ENCODE peak calls at places on chromosomes 2 and 18, in five cellular contexts. I is aorta; D is stimulated activated CD4-positive, alpha-beta T cell treated with anti-CD3 and anti-CD28 coated beads, Interleukin-12 subunit alpha, Interleukin-12 subunit beta, amount 100 ng/mL, for 4 hours; N is mucosa of gallbladder; Z is H7. Y is an unnamed sample.
A peak's percentile ranks its signal among the peaks of the same experiment; 100 is the strongest.

GRCh38 chr2:71832388-71832787 is 315.3 kb downstream of the CYP26B1 start:
- DNase-seq in I (no peak), D (no peak), N (no peak), Z (no peak), Y (no peak)

GRCh38 chr2:219107837-219108236 is 47.1 kb upstream of the IHH start:
- DNase-seq in I (no peak), D (no peak), N (no peak), Z (no peak), Y (no peak)

GRCh38 chr2:234081970-234082822 is 31.7 kb downstream of the SPP2 start:
- DNase-seq in I (no peak), D (no peak), N (peak; percentile 86), Z (no peak), Y (peak; percentile 83)

GRCh38 chr2:3097804-3098203 is 279.8 kb downstream of the EIPR1 start:
- DNase-seq in I (peak; percentile 38), D (no peak), N (no peak), Z (no peak), Y (peak; percentile 30)

GRCh38 chr2:31217465-31218200 is at the start of gene CAPN14:
- DNase-seq in I (no peak), D (no peak), N (no peak), Z (no peak), Y (no peak)

GRCh38 chr2:190159453-190159852 is 96.9 kb upstream of the MSTN start:
- DNase-seq in I (no peak), D (no peak), N (no peak), Z (no peak), Y (no peak)

GRCh38 chr18:47901624-47902362 is 28.7 kb downstream of the SMAD2 start:
- DNase-seq in I (no peak), D (no peak), N (no peak), Z (no peak), Y (no peak)

GRCh38 chr2:234694244-234695013 is 197.5 kb upstream of the ARL4C start:
- DNase-seq in I (no peak), D (no peak), N (no peak), Z (no peak), Y (no peak)

GRCh38 chr2:7588295-7588694 is 671.1 kb downstream of the RNF144A start:
- DNase-seq in I (no peak), D (no peak), N (no peak), Z (no peak), Y (no peak)

GRCh38 chr2:85377083-85377482 is 22.5 kb downstream of the ELMOD3 start:
- DNase-seq in I (no peak), D (no peak), N (no peak), Z (peak; percentile 2), Y (no peak)

GRCh38 chr2:101546376-101547058 is 71.6 kb upstream of the RFX8 start:
- DNase-seq in I (no peak), D (no peak), N (no peak), Z (no peak), Y (no peak)

GRCh38 chr18:21057112-21057511 is 54.5 kb downstream of the ROCK1 start:
- DNase-seq in I (no peak), D (no peak), N (no peak), Z (no peak), Y (no peak)

GRCh38 chr2:145323512-145323911 is 803.6 kb upstream of the ZEB2 start:
- DNase-seq in I (no peak), D (no peak), N (no peak), Z (no peak), Y (no peak)

GRCh38 chr18:24370120-24370519 is 27.5 kb downstream of the OSBPL1A start:
- DNase-seq in I (no peak), D (no peak), N (no peak), Z (no peak), Y (no peak)

GRCh38 chr2:95060446-95061118 is 35.1 kb downstream of the MAL start:
- DNase-seq in I (peak; percentile 43), D (no peak), N (no peak), Z (no peak), Y (no peak)

GRCh38 chr2:6231166-6231565 is 539.0 kb downstream of the SOX11 start:
- DNase-seq in I (no peak), D (no peak), N (no peak), Z (no peak), Y (no peak)

GRCh38 chr2:206241767-206242166 is 32.7 kb upstream of the ZDBF2 start:
- DNase-seq in I (no peak), D (no peak), N (no peak), Z (no peak), Y (no peak)

GRCh38 chr2:102915128-102915527 is 153.3 kb downstream of the TMEM182 start:
- DNase-seq in I (no peak), D (no peak), N (no peak), Z (no peak), Y (no peak)

GRCh38 chr2:112836695-112837117 is at the start of gene IL1B:
- DNase-seq in I (no peak), D (no peak), N (no peak), Z (no peak), Y (no peak)

GRCh38 chr2:173150087-173150486 is 74.4 kb downstream of the MAP3K20 start:
- DNase-seq in I (no peak), D (no peak), N (no peak), Z (no peak), Y (no peak)

GRCh38 chr2:177147093-177147694 is 65.4 kb upstream of the HNRNPA3 start:
- DNase-seq in I (no peak), D (no peak), N (no peak), Z (no peak), Y (no peak)

GRCh38 chr2:53569957-53570727 is 197.5 kb upstream of the CHAC2 start:
- DNase-seq in I (no peak), D (no peak), N (no peak), Z (no peak), Y (no peak)

GRCh38 chr2:33121416-33121815 is 174.7 kb downstream of the LTBP1 start:
- DNase-seq in I (no peak), D (no peak), N (no peak), Z (no peak), Y (no peak)

GRCh38 chr2:36655456-36655855 is 41.1 kb upstream of the VIT start:
- DNase-seq in I (no peak), D (no peak), N (no peak), Z (no peak), Y (no peak)

GRCh38 chr2:58899692-58900091 is 658.6 kb upstream of the FANCL start:
- DNase-seq in I (no peak), D (no peak), N (no peak), Z (no peak), Y (no peak)

GRCh38 chr2:235319095-235319494 is 174.7 kb upstream of the AGAP1 start:
- DNase-seq in I (no peak), D (no peak), N (no peak), Z (no peak), Y (no peak)

GRCh38 chr2:95344208-95344570 is 47.0 kb downstream of the KCNIP3 start:
- DNase-seq in I (peak; percentile 55), D (no peak), N (no peak), Z (no peak), Y (peak; percentile 47)

GRCh38 chr18:8841781-8842485 is 136.6 kb downstream of the MTCL1 start:
- DNase-seq in I (no peak), D (no peak), N (no peak), Z (no peak), Y (no peak)

Y was measured in kidney.